ENCODE peak calls at places on chromosome 5, in seven cellular contexts. One of them, this sample, is unnamed.
A peak's percentile ranks its signal among the peaks of the same experiment; 100 is the strongest.

GRCh38 chr5:145858929-145859328 is 13.9 kb downstream of the GRXCR2 start:
- DNase-seq in astrocyte of the cerebellum: no peak
- DNase-seq in fibroblast of pulmonary artery: peak; percentile 41
- DNase-seq in RWPE1: no peak
- DNase-seq in fibroblast of the aortic adventitia: peak; percentile 78
- DNase-seq in activated CD8-positive, alpha-beta T cell treated with anti-CD3 and anti-CD28 coated beads for 36 hours: no peak
- DNase-seq in endothelial cell: no peak
- DNase-seq in this sample: no peak

GRCh38 chr5:39668980-39669379 is 244.2 kb upstream of the DAB2 start:
- DNase-seq in fibroblast of pulmonary artery: no peak
- DNase-seq in activated CD8-positive, alpha-beta T cell treated with anti-CD3 and anti-CD28 coated beads for 36 hours: no peak
- DNase-seq in endothelial cell: no peak
- DNase-seq in fibroblast of the aortic adventitia: no peak
- DNase-seq in astrocyte of the cerebellum: no peak
- DNase-seq in RWPE1: no peak
- DNase-seq in this sample: no peak

GRCh38 chr5:159826351-159827222 is 89.7 kb upstream of the ADRA1B start:
- DNase-seq in astrocyte of the cerebellum: peak; percentile 80
- DNase-seq in fibroblast of pulmonary artery: peak; percentile 79
- DNase-seq in activated CD8-positive, alpha-beta T cell treated with anti-CD3 and anti-CD28 coated beads for 36 hours: no peak
- DNase-seq in RWPE1: peak; percentile 86
- DNase-seq in fibroblast of the aortic adventitia: peak; percentile 76
- DNase-seq in endothelial cell: no peak
- DNase-seq in this sample: no peak

GRCh38 chr5:81172710-81173109 is 60.4 kb upstream of the CKMT2 start:
- DNase-seq in astrocyte of the cerebellum: no peak
- DNase-seq in RWPE1: no peak
- DNase-seq in fibroblast of the aortic adventitia: no peak
- DNase-seq in endothelial cell: no peak
- DNase-seq in activated CD8-positive, alpha-beta T cell treated with anti-CD3 and anti-CD28 coated beads for 36 hours: no peak
- DNase-seq in fibroblast of pulmonary artery: no peak
- DNase-seq in this sample: no peak

GRCh38 chr5:154829589-154830218 is 20.7 kb downstream of the FAXDC2 start:
- DNase-seq in endothelial cell: no peak
- DNase-seq in RWPE1: peak; percentile 94
- DNase-seq in astrocyte of the cerebellum: no peak
- DNase-seq in activated CD8-positive, alpha-beta T cell treated with anti-CD3 and anti-CD28 coated beads for 36 hours: peak; percentile 28
- DNase-seq in fibroblast of the aortic adventitia: no peak
- DNase-seq in fibroblast of pulmonary artery: no peak
- DNase-seq in this sample: no peak

GRCh38 chr5:7261049-7261448 is 134.9 kb upstream of the ADCY2 start:
- DNase-seq in fibroblast of the aortic adventitia: peak; percentile 72
- DNase-seq in endothelial cell: peak; percentile 48
- DNase-seq in RWPE1: no peak
- DNase-seq in fibroblast of pulmonary artery: peak; percentile 3
- DNase-seq in astrocyte of the cerebellum: peak; percentile 57
- DNase-seq in activated CD8-positive, alpha-beta T cell treated with anti-CD3 and anti-CD28 coated beads for 36 hours: no peak
- DNase-seq in this sample: no peak

GRCh38 chr5:1562599-1562998 is 38.8 kb upstream of the LPCAT1 start:
- DNase-seq in endothelial cell: no peak
- DNase-seq in fibroblast of the aortic adventitia: no peak
- DNase-seq in fibroblast of pulmonary artery: no peak
- DNase-seq in activated CD8-positive, alpha-beta T cell treated with anti-CD3 and anti-CD28 coated beads for 36 hours: no peak
- DNase-seq in RWPE1: no peak
- DNase-seq in astrocyte of the cerebellum: no peak
- DNase-seq in this sample: no peak

GRCh38 chr5:170581211-170581610 is 77.4 kb downstream of the KCNIP1 start:
- DNase-seq in astrocyte of the cerebellum: no peak
- DNase-seq in endothelial cell: no peak
- DNase-seq in fibroblast of pulmonary artery: no peak
- DNase-seq in RWPE1: no peak
- DNase-seq in activated CD8-positive, alpha-beta T cell treated with anti-CD3 and anti-CD28 coated beads for 36 hours: no peak
- DNase-seq in fibroblast of the aortic adventitia: no peak
- DNase-seq in this sample: no peak

GRCh38 chr5:106843812-106844416 is 826.8 kb downstream of the EFNA5 start:
- DNase-seq in endothelial cell: no peak
- DNase-seq in fibroblast of the aortic adventitia: no peak
- DNase-seq in activated CD8-positive, alpha-beta T cell treated with anti-CD3 and anti-CD28 coated beads for 36 hours: no peak
- DNase-seq in RWPE1: peak; percentile 26
- DNase-seq in fibroblast of pulmonary artery: peak; percentile 33
- DNase-seq in astrocyte of the cerebellum: no peak
- DNase-seq in this sample: no peak

GRCh38 chr5:152066760-152067159 is 142.1 kb upstream of the GLRA1 start:
- DNase-seq in RWPE1: no peak
- DNase-seq in astrocyte of the cerebellum: no peak
- DNase-seq in fibroblast of the aortic adventitia: no peak
- DNase-seq in activated CD8-positive, alpha-beta T cell treated with anti-CD3 and anti-CD28 coated beads for 36 hours: no peak
- DNase-seq in endothelial cell: no peak
- DNase-seq in fibroblast of pulmonary artery: no peak
- DNase-seq in this sample: no peak

GRCh38 chr5:16492398-16493175 is 27.0 kb upstream of the ZNF622 start:
- DNase-seq in endothelial cell: no peak
- DNase-seq in astrocyte of the cerebellum: peak; percentile 11
- DNase-seq in fibroblast of pulmonary artery: peak; percentile 39
- DNase-seq in fibroblast of the aortic adventitia: peak; percentile 40
- DNase-seq in RWPE1: peak; percentile 86
- DNase-seq in activated CD8-positive, alpha-beta T cell treated with anti-CD3 and anti-CD28 coated beads for 36 hours: peak; percentile 12
- DNase-seq in this sample: peak; percentile 54

DNA sequence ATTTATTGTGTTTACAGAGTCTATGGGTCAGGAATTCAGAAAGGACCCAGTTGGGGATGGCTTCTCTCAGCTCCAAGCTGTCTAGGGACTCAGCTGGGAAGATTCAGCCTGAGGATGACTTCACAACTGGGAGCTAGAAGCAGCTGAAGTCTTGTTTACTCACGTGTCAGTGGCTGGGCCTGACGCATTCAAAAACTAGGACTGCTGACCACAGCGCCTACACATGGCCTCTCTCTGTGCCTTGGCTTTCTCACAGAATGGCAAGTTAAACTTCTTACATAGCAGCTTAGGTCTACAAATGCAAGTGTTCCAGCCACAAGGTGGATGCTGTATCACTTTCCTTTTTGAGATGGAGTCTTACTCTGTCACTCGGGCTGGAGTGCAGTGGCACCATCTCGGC is 16.3 kb upstream of the PPP2CA start:
- DNase-seq in fibroblast of pulmonary artery: peak; percentile 76
- DNase-seq in endothelial cell: no peak
- DNase-seq in astrocyte of the cerebellum: no peak
- DNase-seq in RWPE1: no peak
- DNase-seq in activated CD8-positive, alpha-beta T cell treated with anti-CD3 and anti-CD28 coated beads for 36 hours: no peak
- DNase-seq in fibroblast of the aortic adventitia: peak; percentile 37
- DNase-seq in this sample: no peak
- TF ChIP-seq CTCF in fibroblast of pulmonary artery: no peak
- TF ChIP-seq CTCF in endothelial cell: no peak
- TF ChIP-seq CTCF in astrocyte of the cerebellum: no peak
- TF ChIP-seq CTCF in RWPE1: no peak
- TF ChIP-seq CTCF in activated CD8-positive, alpha-beta T cell treated with anti-CD3 and anti-CD28 coated beads for 36 hours: no peak
- TF ChIP-seq CTCF in fibroblast of the aortic adventitia: no peak
- TF ChIP-seq CTCF in this sample: no peak

DNA sequence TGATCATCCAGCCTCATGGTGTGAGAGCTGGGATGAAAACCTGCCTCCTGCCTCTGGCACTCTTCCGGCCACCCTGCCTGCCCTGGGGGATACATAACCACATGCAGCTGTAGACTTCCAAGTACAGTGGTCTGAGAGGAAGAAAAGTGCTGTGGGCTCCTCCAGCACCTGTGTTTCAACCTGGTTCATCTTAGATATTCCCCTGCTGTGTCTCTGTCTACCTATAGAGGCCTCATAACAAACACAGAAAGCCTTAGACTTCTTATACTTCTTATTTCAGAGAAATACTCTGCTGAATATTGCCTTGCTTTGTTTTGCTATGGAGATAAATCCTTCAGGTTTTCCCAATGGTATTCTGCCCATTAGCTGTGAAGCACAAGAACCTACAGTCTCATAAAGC is 19.6 kb upstream of the TNFAIP8 start:
- DNase-seq in astrocyte of the cerebellum: no peak
- DNase-seq in fibroblast of pulmonary artery: no peak
- DNase-seq in activated CD8-positive, alpha-beta T cell treated with anti-CD3 and anti-CD28 coated beads for 36 hours: no peak
- DNase-seq in endothelial cell: no peak
- DNase-seq in RWPE1: no peak
- DNase-seq in fibroblast of the aortic adventitia: no peak
- DNase-seq in this sample: no peak
- TF ChIP-seq CTCF in astrocyte of the cerebellum: no peak
- TF ChIP-seq CTCF in fibroblast of pulmonary artery: no peak
- TF ChIP-seq CTCF in activated CD8-positive, alpha-beta T cell treated with anti-CD3 and anti-CD28 coated beads for 36 hours: peak; percentile 8
- TF ChIP-seq CTCF in endothelial cell: no peak
- TF ChIP-seq CTCF in RWPE1: no peak
- TF ChIP-seq CTCF in fibroblast of the aortic adventitia: no peak
- TF ChIP-seq CTCF in this sample: no peak

DNA sequence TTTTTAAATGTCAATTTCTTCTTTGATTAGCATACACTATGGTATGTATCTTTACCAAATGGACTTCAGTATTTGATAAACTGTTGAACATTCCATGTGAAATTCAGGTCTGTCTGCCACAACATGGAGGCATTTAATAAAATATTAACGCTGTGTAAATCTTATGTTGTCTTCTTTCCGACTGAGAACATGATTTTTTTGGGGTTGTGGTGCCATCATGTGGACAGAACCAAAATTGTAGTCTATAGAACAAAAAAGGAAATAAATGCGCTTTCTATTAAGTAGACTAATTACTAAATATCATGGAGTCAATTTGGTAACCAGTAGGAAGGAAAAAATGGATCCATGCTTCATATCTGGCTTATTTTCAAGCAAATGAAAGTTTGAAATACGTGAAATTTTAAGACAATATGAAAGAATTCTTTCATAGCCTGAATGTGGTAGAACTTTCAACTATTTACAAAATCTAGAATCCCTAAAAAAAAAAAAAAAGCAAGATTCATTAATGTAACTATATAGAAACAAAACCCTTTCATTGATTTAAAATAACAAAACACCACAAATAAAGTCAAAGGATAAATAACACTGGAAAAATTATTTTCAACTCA is 2.8 kb upstream of the PLK2 start:
- DNase-seq in fibroblast of the aortic adventitia: peak; percentile 85
- DNase-seq in endothelial cell: peak; percentile 48
- DNase-seq in RWPE1: peak; percentile 54
- DNase-seq in activated CD8-positive, alpha-beta T cell treated with anti-CD3 and anti-CD28 coated beads for 36 hours: peak; percentile 42
- DNase-seq in fibroblast of pulmonary artery: peak; percentile 86
- DNase-seq in astrocyte of the cerebellum: no peak
- DNase-seq in this sample: peak; percentile 40
- TF ChIP-seq CTCF in fibroblast of the aortic adventitia: peak; percentile 45
- TF ChIP-seq CTCF in endothelial cell: peak; percentile 88
- TF ChIP-seq CTCF in RWPE1: peak; percentile 68
- TF ChIP-seq CTCF in activated CD8-positive, alpha-beta T cell treated with anti-CD3 and anti-CD28 coated beads for 36 hours: peak; percentile 70
- TF ChIP-seq CTCF in fibroblast of pulmonary artery: peak; percentile 47
- TF ChIP-seq CTCF in astrocyte of the cerebellum: peak; percentile 27
- TF ChIP-seq CTCF in this sample: peak; percentile 73

GRCh38 chr5:177982072-177982727 is 13.8 kb downstream of the PROP1 start:
- DNase-seq in fibroblast of the aortic adventitia: no peak
- DNase-seq in fibroblast of pulmonary artery: no peak
- DNase-seq in endothelial cell: no peak
- DNase-seq in activated CD8-positive, alpha-beta T cell treated with anti-CD3 and anti-CD28 coated beads for 36 hours: peak; percentile 81
- DNase-seq in astrocyte of the cerebellum: no peak
- DNase-seq in RWPE1: no peak
- DNase-seq in this sample: no peak
- TF ChIP-seq CTCF in fibroblast of the aortic adventitia: no peak
- TF ChIP-seq CTCF in fibroblast of pulmonary artery: no peak
- TF ChIP-seq CTCF in endothelial cell: no peak
- TF ChIP-seq CTCF in activated CD8-positive, alpha-beta T cell treated with anti-CD3 and anti-CD28 coated beads for 36 hours: peak; percentile 43
- TF ChIP-seq CTCF in astrocyte of the cerebellum: no peak
- TF ChIP-seq CTCF in RWPE1: no peak
- TF ChIP-seq CTCF in this sample: peak; percentile 11

GRCh38 chr5:123157797-123158528 is 68.9 kb downstream of the PRDM6 start:
- DNase-seq in fibroblast of pulmonary artery: peak; percentile 59
- DNase-seq in endothelial cell: no peak
- DNase-seq in activated CD8-positive, alpha-beta T cell treated with anti-CD3 and anti-CD28 coated beads for 36 hours: no peak
- DNase-seq in RWPE1: peak; percentile 63
- DNase-seq in astrocyte of the cerebellum: peak; percentile 89
- DNase-seq in fibroblast of the aortic adventitia: peak; percentile 91
- DNase-seq in this sample: no peak
- TF ChIP-seq CTCF in fibroblast of pulmonary artery: peak; percentile 13
- TF ChIP-seq CTCF in endothelial cell: no peak
- TF ChIP-seq CTCF in activated CD8-positive, alpha-beta T cell treated with anti-CD3 and anti-CD28 coated beads for 36 hours: no peak
- TF ChIP-seq CTCF in RWPE1: no peak
- TF ChIP-seq CTCF in astrocyte of the cerebellum: peak; percentile 40
- TF ChIP-seq CTCF in fibroblast of the aortic adventitia: peak; percentile 47
- TF ChIP-seq CTCF in this sample: peak; percentile 17

GRCh38 chr5:162096448-162096847 is 28.9 kb downstream of the GABRG2 start:
- DNase-seq in activated CD8-positive, alpha-beta T cell treated with anti-CD3 and anti-CD28 coated beads for 36 hours: no peak
- DNase-seq in astrocyte of the cerebellum: no peak
- DNase-seq in endothelial cell: no peak
- DNase-seq in fibroblast of pulmonary artery: no peak
- DNase-seq in RWPE1: no peak
- DNase-seq in fibroblast of the aortic adventitia: no peak
- DNase-seq in this sample: no peak
- TF ChIP-seq CTCF in activated CD8-positive, alpha-beta T cell treated with anti-CD3 and anti-CD28 coated beads for 36 hours: no peak
- TF ChIP-seq CTCF in astrocyte of the cerebellum: no peak
- TF ChIP-seq CTCF in endothelial cell: no peak
- TF ChIP-seq CTCF in fibroblast of pulmonary artery: no peak
- TF ChIP-seq CTCF in RWPE1: no peak
- TF ChIP-seq CTCF in fibroblast of the aortic adventitia: no peak
- TF ChIP-seq CTCF in this sample: no peak

GRCh38 chr5:148972958-148973357 is 89.9 kb downstream of the SH3TC2 start:
- DNase-seq in fibroblast of pulmonary artery: peak; percentile 85
- DNase-seq in endothelial cell: peak; percentile 27
- DNase-seq in activated CD8-positive, alpha-beta T cell treated with anti-CD3 and anti-CD28 coated beads for 36 hours: no peak
- DNase-seq in fibroblast of the aortic adventitia: peak; percentile 88
- DNase-seq in RWPE1: peak; percentile 93
- DNase-seq in astrocyte of the cerebellum: no peak
- DNase-seq in this sample: peak; percentile 53

GRCh38 chr5:148972396-148972795 is 90.5 kb downstream of the SH3TC2 start:
- DNase-seq in endothelial cell: no peak
- DNase-seq in activated CD8-positive, alpha-beta T cell treated with anti-CD3 and anti-CD28 coated beads for 36 hours: no peak
- DNase-seq in astrocyte of the cerebellum: no peak
- DNase-seq in fibroblast of the aortic adventitia: no peak
- DNase-seq in RWPE1: no peak
- DNase-seq in fibroblast of pulmonary artery: no peak
- DNase-seq in this sample: no peak

GRCh38 chr5:148970876-148971275 is 92.0 kb downstream of the SH3TC2 start:
- DNase-seq in fibroblast of the aortic adventitia: no peak
- DNase-seq in astrocyte of the cerebellum: no peak
- DNase-seq in fibroblast of pulmonary artery: no peak
- DNase-seq in RWPE1: no peak
- DNase-seq in activated CD8-positive, alpha-beta T cell treated with anti-CD3 and anti-CD28 coated beads for 36 hours: no peak
- DNase-seq in endothelial cell: no peak
- DNase-seq in this sample: no peak

GRCh38 chr5:148974638-148975330 is 88.1 kb downstream of the SH3TC2 start:
- DNase-seq in fibroblast of the aortic adventitia: no peak
- DNase-seq in RWPE1: peak; percentile 42
- DNase-seq in fibroblast of pulmonary artery: no peak
- DNase-seq in activated CD8-positive, alpha-beta T cell treated with anti-CD3 and anti-CD28 coated beads for 36 hours: no peak
- DNase-seq in endothelial cell: no peak
- DNase-seq in astrocyte of the cerebellum: no peak
- DNase-seq in this sample: no peak

DNA sequence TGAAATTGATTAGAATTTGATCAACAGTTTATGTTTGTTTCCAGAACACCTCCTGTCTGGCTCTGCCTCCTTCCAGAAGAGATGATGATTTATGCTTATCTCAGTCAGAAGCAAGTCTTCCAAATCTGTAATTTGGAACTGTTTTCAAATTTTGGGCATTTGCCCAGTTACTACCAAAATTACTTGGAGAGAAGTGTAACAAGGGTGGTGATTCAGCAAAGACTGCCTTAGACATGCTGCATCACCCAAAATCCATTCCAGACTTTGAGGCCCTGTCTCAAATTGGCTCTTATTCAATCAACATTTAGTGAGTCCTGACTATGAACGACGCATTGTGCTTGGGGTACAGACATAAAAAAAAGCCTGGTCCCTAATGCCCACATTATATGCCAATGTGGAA is 89.4 kb downstream of the SH3TC2 start:
- DNase-seq in astrocyte of the cerebellum: no peak
- DNase-seq in fibroblast of pulmonary artery: peak; percentile 57
- DNase-seq in RWPE1: no peak
- DNase-seq in activated CD8-positive, alpha-beta T cell treated with anti-CD3 and anti-CD28 coated beads for 36 hours: no peak
- DNase-seq in endothelial cell: no peak
- DNase-seq in fibroblast of the aortic adventitia: peak; percentile 74
- DNase-seq in this sample: no peak
- TF ChIP-seq CTCF in astrocyte of the cerebellum: no peak
- TF ChIP-seq CTCF in fibroblast of pulmonary artery: no peak
- TF ChIP-seq CTCF in RWPE1: no peak
- TF ChIP-seq CTCF in activated CD8-positive, alpha-beta T cell treated with anti-CD3 and anti-CD28 coated beads for 36 hours: no peak
- TF ChIP-seq CTCF in endothelial cell: no peak
- TF ChIP-seq CTCF in fibroblast of the aortic adventitia: no peak
- TF ChIP-seq CTCF in this sample: no peak

GRCh38 chr5:147760086-147760485 is 22.4 kb downstream of the JAKMIP2 start:
- DNase-seq in fibroblast of the aortic adventitia: no peak
- DNase-seq in fibroblast of pulmonary artery: no peak
- DNase-seq in activated CD8-positive, alpha-beta T cell treated with anti-CD3 and anti-CD28 coated beads for 36 hours: no peak
- DNase-seq in RWPE1: no peak
- DNase-seq in astrocyte of the cerebellum: no peak
- DNase-seq in endothelial cell: no peak
- DNase-seq in this sample: no peak
- TF ChIP-seq CTCF in fibroblast of the aortic adventitia: no peak
- TF ChIP-seq CTCF in fibroblast of pulmonary artery: no peak
- TF ChIP-seq CTCF in activated CD8-positive, alpha-beta T cell treated with anti-CD3 and anti-CD28 coated beads for 36 hours: no peak
- TF ChIP-seq CTCF in RWPE1: no peak
- TF ChIP-seq CTCF in astrocyte of the cerebellum: no peak
- TF ChIP-seq CTCF in endothelial cell: no peak
- TF ChIP-seq CTCF in this sample: no peak